ENCODE peak calls at places on chromosomes 6 and 20, in five cellular contexts. One of them, this sample, is unnamed.

GRCh38 chr20:35144694-35145093 is 2.4 kb downstream of the EDEM2 start:
- DNase-seq in PC-3: no peak
- DNase-seq in MM.1S: no peak
- DNase-seq in H9: no peak
- DNase-seq in mesenchymal stem cell: no peak
- DNase-seq in this sample: no peak

GRCh38 chr20:16119909-16120308 is 453.3 kb downstream of the KIF16B start:
- DNase-seq in MM.1S: no peak
- DNase-seq in PC-3: no peak
- DNase-seq in H9: no peak
- DNase-seq in mesenchymal stem cell: no peak
- DNase-seq in this sample: no peak

GRCh38 chr20:36821964-36822437 is 48.4 kb upstream of the DSN1 start:
- DNase-seq in H9: no peak
- DNase-seq in MM.1S: no peak
- DNase-seq in PC-3: no peak
- DNase-seq in mesenchymal stem cell: no peak
- DNase-seq in this sample: no peak

GRCh38 chr6:31495580-31495979 is 2.4 kb upstream of the MICB start:
- DNase-seq in PC-3: peak; percentile 57
- DNase-seq in mesenchymal stem cell: peak; percentile 77
- DNase-seq in H9: no peak
- DNase-seq in MM.1S: no peak
- DNase-seq in this sample: no peak

GRCh38 chr20:47688385-47689381 is 96.6 kb downstream of the SULF2 start:
- DNase-seq in PC-3: no peak
- DNase-seq in MM.1S: no peak
- DNase-seq in H9: peak; percentile 69
- DNase-seq in mesenchymal stem cell: no peak
- DNase-seq in this sample: no peak

GRCh38 chr20:39195495-39196129 is 233.5 kb downstream of the DHX35 start:
- DNase-seq in H9: no peak
- DNase-seq in PC-3: no peak
- DNase-seq in mesenchymal stem cell: no peak
- DNase-seq in MM.1S: no peak
- DNase-seq in this sample: peak; percentile 23

GRCh38 chr20:61628901-61629300 is 376.8 kb downstream of the CDH4 start:
- DNase-seq in MM.1S: no peak
- DNase-seq in PC-3: no peak
- DNase-seq in H9: no peak
- DNase-seq in mesenchymal stem cell: no peak
- DNase-seq in this sample: no peak

GRCh38 chr6:169339025-169339424 is 85.4 kb upstream of the THBS2 start:
- DNase-seq in MM.1S: no peak
- DNase-seq in mesenchymal stem cell: no peak
- DNase-seq in PC-3: no peak
- DNase-seq in H9: no peak
- DNase-seq in this sample: no peak

GRCh38 chr20:62047666-62048345 is 17.9 kb downstream of the TAF4 start:
- DNase-seq in PC-3: no peak
- DNase-seq in mesenchymal stem cell: no peak
- DNase-seq in MM.1S: no peak
- DNase-seq in H9: no peak
- DNase-seq in this sample: no peak

GRCh38 chr6:139295906-139296305 is 4.1 kb upstream of the TXLNB start:
- DNase-seq in H9: no peak
- DNase-seq in PC-3: no peak
- DNase-seq in MM.1S: no peak
- DNase-seq in mesenchymal stem cell: no peak
- DNase-seq in this sample: no peak

GRCh38 chr6:32668226-32668747 is 1.8 kb upstream of the HLA-DQB1 start:
- DNase-seq in MM.1S: peak; percentile 8
- DNase-seq in H9: peak; percentile 54
- DNase-seq in mesenchymal stem cell: peak; percentile 27
- DNase-seq in PC-3: peak; percentile 74
- DNase-seq in this sample: peak; percentile 83

GRCh38 chr6:63636516-63636968 is 940 bp downstream of the PHF3 start:
- DNase-seq in MM.1S: peak; percentile 36
- DNase-seq in H9: peak; percentile 45
- DNase-seq in mesenchymal stem cell: peak; percentile 57
- DNase-seq in PC-3: peak; percentile 16
- DNase-seq in this sample: peak; percentile 69

GRCh38 chr6:8633762-8634161 is 198.4 kb upstream of the SLC35B3 start:
- DNase-seq in H9: no peak
- DNase-seq in MM.1S: no peak
- DNase-seq in mesenchymal stem cell: no peak
- DNase-seq in PC-3: no peak
- DNase-seq in this sample: no peak

GRCh38 chr6:79570129-79570801 is 33.0 kb upstream of the LCA5 start:
- DNase-seq in H9: peak; percentile 79
- DNase-seq in mesenchymal stem cell: no peak
- DNase-seq in PC-3: peak; percentile 76
- DNase-seq in MM.1S: no peak
- DNase-seq in this sample: peak; percentile 73

GRCh38 chr20:16441526-16442164 is 131.6 kb downstream of the KIF16B start:
- DNase-seq in H9: no peak
- DNase-seq in mesenchymal stem cell: no peak
- DNase-seq in MM.1S: no peak
- DNase-seq in PC-3: no peak
- DNase-seq in this sample: no peak

GRCh38 chr6:159823953-159824352 is 23.9 kb downstream of the PNLDC1 start:
- DNase-seq in MM.1S: no peak
- DNase-seq in PC-3: no peak
- DNase-seq in mesenchymal stem cell: no peak
- DNase-seq in H9: no peak
- DNase-seq in this sample: no peak

GRCh38 chr6:158760618-158761250 is 58.4 kb downstream of the EZR start:
- DNase-seq in MM.1S: no peak
- DNase-seq in mesenchymal stem cell: no peak
- DNase-seq in H9: no peak
- DNase-seq in PC-3: no peak
- DNase-seq in this sample: peak; percentile 19

GRCh38 chr6:13397359-13398080 is 69.2 kb upstream of the TBC1D7 start:
- DNase-seq in MM.1S: peak; percentile 39
- DNase-seq in H9: no peak
- DNase-seq in mesenchymal stem cell: no peak
- DNase-seq in PC-3: no peak
- DNase-seq in this sample: no peak

GRCh38 chr20:49568491-49569151 is 684 bp upstream of the PTGIS start:
- DNase-seq in H9: peak; percentile 90
- DNase-seq in mesenchymal stem cell: no peak
- DNase-seq in PC-3: no peak
- DNase-seq in MM.1S: no peak
- DNase-seq in this sample: peak; percentile 41

GRCh38 chr6:112839525-112839961 is 492.4 kb downstream of the RFPL4B start:
- DNase-seq in PC-3: no peak
- DNase-seq in H9: no peak
- DNase-seq in MM.1S: no peak
- DNase-seq in mesenchymal stem cell: peak; percentile 82
- DNase-seq in this sample: peak; percentile 9

GRCh38 chr6:13420269-13420668 is 67.1 kb downstream of the GFOD1 start:
- DNase-seq in PC-3: no peak
- DNase-seq in mesenchymal stem cell: no peak
- DNase-seq in MM.1S: no peak
- DNase-seq in H9: peak; percentile 14
- DNase-seq in this sample: no peak

GRCh38 chr6:25173951-25174474 is 105.2 kb upstream of the CARMIL1 start:
- DNase-seq in MM.1S: no peak
- DNase-seq in PC-3: peak; percentile 96
- DNase-seq in mesenchymal stem cell: peak; percentile 97
- DNase-seq in H9: no peak
- DNase-seq in this sample: peak; percentile 68

GRCh38 chr6:63307581-63308246 is 12.1 kb downstream of the LGSN start:
- DNase-seq in mesenchymal stem cell: peak; percentile 52
- DNase-seq in MM.1S: peak; percentile 46
- DNase-seq in H9: no peak
- DNase-seq in PC-3: peak; percentile 72
- DNase-seq in this sample: peak; percentile 46

GRCh38 chr6:9412951-9413559 is 977.7 kb upstream of the SLC35B3 start:
- DNase-seq in H9: peak; percentile 57
- DNase-seq in mesenchymal stem cell: no peak
- DNase-seq in PC-3: peak; percentile 75
- DNase-seq in MM.1S: peak; percentile 59
- DNase-seq in this sample: peak; percentile 51

GRCh38 chr6:73513496-73513854 is 7.4 kb downstream of the EEF1A1 start:
- DNase-seq in mesenchymal stem cell: peak; percentile 48
- DNase-seq in MM.1S: no peak
- DNase-seq in H9: no peak
- DNase-seq in PC-3: peak; percentile 26
- DNase-seq in this sample: no peak

GRCh38 chr6:131182991-131183425 is 47.7 kb downstream of the AKAP7 start:
- DNase-seq in PC-3: peak; percentile 38
- DNase-seq in H9: peak; percentile 49
- DNase-seq in MM.1S: no peak
- DNase-seq in mesenchymal stem cell: peak; percentile 69
- DNase-seq in this sample: peak; percentile 69

GRCh38 chr20:17627101-17627950 is 54.7 kb downstream of the RRBP1 start:
- DNase-seq in H9: no peak
- DNase-seq in mesenchymal stem cell: no peak
- DNase-seq in PC-3: no peak
- DNase-seq in MM.1S: no peak
- DNase-seq in this sample: no peak

GRCh38 chr6:161394437-161394836 is 120.6 kb upstream of the AGPAT4 start:
- DNase-seq in PC-3: no peak
- DNase-seq in MM.1S: no peak
- DNase-seq in H9: no peak
- DNase-seq in mesenchymal stem cell: no peak
- DNase-seq in this sample: no peak

GRCh38 chr20:742156-742555 is 26.1 kb downstream of the SLC52A3 start:
- DNase-seq in mesenchymal stem cell: no peak
- DNase-seq in H9: no peak
- DNase-seq in PC-3: no peak
- DNase-seq in MM.1S: no peak
- DNase-seq in this sample: no peak

GRCh38 chr6:83952830-83953229 is 80.7 kb upstream of the MRAP2 start:
- DNase-seq in PC-3: no peak
- DNase-seq in MM.1S: no peak
- DNase-seq in H9: no peak
- DNase-seq in mesenchymal stem cell: peak; percentile 6
- DNase-seq in this sample: no peak
- H2AFZ ChIP-seq in PC-3: no peak overlapping the region
- H2AFZ ChIP-seq in MM.1S: no peak overlapping the region
- H2AFZ ChIP-seq in H9: no peak overlapping the region
- H2AFZ ChIP-seq in mesenchymal stem cell: no peak overlapping the region
- H2AFZ ChIP-seq in this sample: no peak overlapping the region

GRCh38 chr20:53691811-53692192 is 98.2 kb upstream of the ZNF217 start:
- DNase-seq in PC-3: no peak
- DNase-seq in MM.1S: no peak
- DNase-seq in H9: no peak
- DNase-seq in mesenchymal stem cell: no peak
- DNase-seq in this sample: no peak

GRCh38 chr20:53692465-53693067 is 98.9 kb upstream of the ZNF217 start:
- DNase-seq in H9: no peak
- DNase-seq in MM.1S: no peak
- DNase-seq in PC-3: peak; percentile 74
- DNase-seq in mesenchymal stem cell: peak; percentile 66
- DNase-seq in this sample: no peak

GRCh38 chr20:53693265-53693871 is 99.7 kb upstream of the ZNF217 start:
- DNase-seq in H9: no peak
- DNase-seq in PC-3: no peak
- DNase-seq in mesenchymal stem cell: no peak
- DNase-seq in MM.1S: no peak
- DNase-seq in this sample: no peak

GRCh38 chr20:53688085-53688484 is 94.4 kb upstream of the ZNF217 start:
- DNase-seq in MM.1S: no peak
- DNase-seq in H9: no peak
- DNase-seq in PC-3: no peak
- DNase-seq in mesenchymal stem cell: no peak
- DNase-seq in this sample: no peak

DNA sequence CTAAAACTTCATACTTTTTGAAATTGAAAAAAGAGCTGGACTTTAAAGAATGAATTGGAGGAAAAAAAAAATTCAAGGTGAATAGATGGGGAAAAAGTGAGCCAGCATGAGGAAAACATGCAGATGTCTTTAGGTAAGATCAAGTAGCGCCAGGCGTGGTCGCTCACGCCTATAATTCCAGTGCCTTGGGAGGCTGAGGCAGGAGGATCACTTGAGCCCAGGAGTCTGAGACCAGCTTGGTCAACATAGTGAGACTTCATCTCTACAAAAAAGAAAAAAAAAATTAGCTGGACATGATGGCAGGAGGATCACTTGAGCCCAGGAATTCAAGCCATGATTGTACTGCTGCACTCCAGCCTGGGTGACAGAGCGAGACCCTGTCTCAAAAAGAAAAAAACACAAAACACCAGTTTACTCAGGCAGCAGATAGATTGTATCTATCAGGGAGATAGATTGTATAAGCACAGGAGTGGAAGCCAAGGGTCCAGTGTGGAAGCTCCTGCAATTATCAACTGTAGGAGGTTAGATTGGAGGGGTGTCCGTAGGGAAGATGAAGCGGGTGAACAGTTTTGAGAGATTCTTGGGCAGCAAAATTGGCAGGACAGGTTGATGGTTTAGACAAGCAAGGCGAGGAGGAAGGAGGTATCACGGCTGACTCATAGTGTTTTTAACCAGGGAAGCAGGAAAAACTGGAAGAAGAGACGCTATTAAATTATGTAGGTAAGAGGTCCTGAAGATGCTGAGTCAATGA is 97.6 kb upstream of the ZNF217 start:
- DNase-seq in MM.1S: no peak
- DNase-seq in mesenchymal stem cell: no peak
- DNase-seq in PC-3: peak; percentile 100
- DNase-seq in H9: no peak
- DNase-seq in this sample: no peak
- H2AFZ ChIP-seq in MM.1S: no peak overlapping the region
- H2AFZ ChIP-seq in mesenchymal stem cell: no peak overlapping the region
- H2AFZ ChIP-seq in PC-3: peak overlapping the region; percentile 61
- H2AFZ ChIP-seq in H9: no peak overlapping the region
- H2AFZ ChIP-seq in this sample: no peak overlapping the region

DNA sequence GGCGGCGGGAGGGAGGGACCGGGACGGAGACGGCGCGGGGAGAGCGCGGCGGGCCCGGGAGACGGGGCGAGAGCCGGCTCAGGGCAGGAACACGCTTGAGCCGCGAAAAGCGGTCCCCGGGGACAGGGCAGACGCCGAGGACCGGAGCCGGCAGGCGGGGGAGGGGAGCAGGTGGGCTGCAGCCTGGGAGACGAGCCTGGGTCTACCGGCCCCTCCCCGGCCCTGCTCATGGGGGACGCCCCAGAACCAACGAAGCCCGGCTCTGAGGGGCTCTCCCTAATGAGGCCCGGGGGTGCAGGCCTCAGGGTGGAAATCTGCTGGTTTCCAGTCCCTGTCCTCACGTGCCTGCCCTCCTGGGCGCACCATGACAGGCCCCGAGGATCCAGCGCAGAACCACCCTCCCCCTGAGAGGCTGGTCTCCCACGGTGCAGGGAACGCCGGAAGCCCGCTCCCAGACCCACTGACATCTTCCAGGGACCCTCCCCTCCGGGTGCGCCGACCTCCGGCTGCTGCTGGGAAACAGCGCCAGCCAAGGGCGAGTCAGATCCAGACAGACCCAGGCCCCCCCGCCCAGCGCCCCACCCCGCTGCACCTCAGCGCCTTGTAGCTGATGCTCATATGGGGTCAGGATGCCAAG is 568 bp upstream of the EEF1A2 start:
- DNase-seq in mesenchymal stem cell: no peak
- DNase-seq in PC-3: no peak
- DNase-seq in H9: peak; percentile 46
- DNase-seq in MM.1S: no peak
- DNase-seq in this sample: no peak
- H2AFZ ChIP-seq in mesenchymal stem cell: no peak overlapping the region
- H2AFZ ChIP-seq in PC-3: peak overlapping the region; percentile 72
- H2AFZ ChIP-seq in H9: no peak overlapping the region
- H2AFZ ChIP-seq in MM.1S: no peak overlapping the region
- H2AFZ ChIP-seq in this sample: no peak overlapping the region

GRCh38 chr6:44494011-44494501 is 106.5 kb downstream of the CDC5L start:
- DNase-seq in H9: no peak
- DNase-seq in PC-3: peak; percentile 95
- DNase-seq in MM.1S: no peak
- DNase-seq in mesenchymal stem cell: peak; percentile 13
- DNase-seq in this sample: peak; percentile 63
- H2AFZ ChIP-seq in H9: no peak overlapping the region
- H2AFZ ChIP-seq in PC-3: peak overlapping the region; percentile 66
- H2AFZ ChIP-seq in MM.1S: no peak overlapping the region
- H2AFZ ChIP-seq in mesenchymal stem cell: no peak overlapping the region
- H2AFZ ChIP-seq in this sample: no peak overlapping the region

This sample was measured in hepatocyte.